ENCODE peak calls at places on chromosomes 12 and 14, in four cellular contexts. V, I, O and Z are unnamed samples.

GRCh38 chr14:27243360-27243759 is 645.5 kb upstream of the NOVA1 start:
- DNase-seq in V (no peak), I (no peak), O (no peak), Z (no peak)

GRCh38 chr12:54024127-54024526 is 4.1 kb upstream of the HOXC6 start:
- DNase-seq in V (no peak), I (no peak), O (no peak), Z (no peak)

GRCh38 chr12:93050026-93050747 is 121.1 kb upstream of the EEA1 start:
- DNase-seq in V (no peak), I (peak; percentile 72), O (no peak), Z (no peak)

GRCh38 chr12:89856431-89856830 is 147.8 kb upstream of the ATP2B1 start:
- DNase-seq in V (no peak), I (peak; percentile 87), O (no peak), Z (no peak)

GRCh38 chr12:95480230-95480629 is 6.3 kb downstream of the METAP2 start:
- DNase-seq in V (no peak), I (no peak), O (no peak), Z (no peak)

GRCh38 chr14:35393826-35394225 is 10.7 kb downstream of the NFKBIA start:
- DNase-seq in V (no peak), I (no peak), O (no peak), Z (no peak)

GRCh38 chr12:57165741-57166140 is 18.3 kb upstream of the LRP1-AS start:
- DNase-seq in V (no peak), I (no peak), O (no peak), Z (no peak)

GRCh38 chr12:5521456-5522325 is 89.8 kb downstream of the NTF3 start:
- DNase-seq in V (no peak), I (no peak), O (no peak), Z (no peak)

GRCh38 chr14:94138256-94138655 is 8.9 kb upstream of the IFI27L2 start:
- DNase-seq in V (no peak), I (no peak), O (no peak), Z (no peak)

GRCh38 chr14:74593241-74593985 is 18.6 kb downstream of the LTBP2 start:
- DNase-seq in V (no peak), I (peak; percentile 59), O (no peak), Z (no peak)

GRCh38 chr14:83909507-83909906 is 1620.4 kb upstream of the FLRT2 start:
- DNase-seq in V (no peak), I (no peak), O (no peak), Z (no peak)

GRCh38 chr12:663293-663871 is at the start of gene NINJ2:
- DNase-seq in V (no peak), I (peak; percentile 34), O (no peak), Z (no peak)

GRCh38 chr12:26153421-26154154 is 28.8 kb upstream of the BHLHE41 start:
- DNase-seq in V (no peak), I (peak; percentile 91), O (no peak), Z (no peak)

GRCh38 chr12:105679982-105680381 is 349.5 kb downstream of the C12orf75 start:
- DNase-seq in V (no peak), I (no peak), O (no peak), Z (no peak)

GRCh38 chr12:132190012-132190755 is 45.9 kb downstream of the NOC4L start:
- DNase-seq in V (peak; percentile 32), I (no peak), O (no peak), Z (no peak)

GRCh38 chr12:71075743-71076142 is 82.1 kb downstream of the TSPAN8 start:
- DNase-seq in V (no peak), I (no peak), O (no peak), Z (no peak)

GRCh38 chr12:85639834-85640233 is 196.4 kb downstream of the RASSF9 start:
- DNase-seq in V (no peak), I (no peak), O (no peak), Z (no peak)

GRCh38 chr12:22787557-22787956 is 162.6 kb downstream of the ETNK1 start:
- DNase-seq in V (no peak), I (peak; percentile 0), O (no peak), Z (no peak)

GRCh38 chr14:51738754-51739153 is 87.0 kb downstream of the FRMD6 start:
- DNase-seq in V (no peak), I (no peak), O (no peak), Z (no peak)

GRCh38 chr12:64669270-64669842 is 59.1 kb downstream of the RASSF3 start:
- DNase-seq in V (peak; percentile 25), I (no peak), O (no peak), Z (no peak)

GRCh38 chr12:8120072-8120713 is 3.2 kb upstream of the CLEC4A start:
- DNase-seq in V (no peak), I (no peak), O (no peak), Z (no peak)

GRCh38 chr14:96904201-96904600 is 107.0 kb downstream of the VRK1 start:
- DNase-seq in V (no peak), I (no peak), O (no peak), Z (no peak)

GRCh38 chr14:103071544-103072251 is 12.3 kb upstream of the LBHD2 start:
- DNase-seq in V (no peak), I (no peak), O (no peak), Z (no peak)

GRCh38 chr14:24806061-24806678 is 172.2 kb upstream of the GZMB start:
- DNase-seq in V (peak; percentile 29), I (peak; percentile 66), O (no peak), Z (no peak)

GRCh38 chr14:41146391-41146790 is 460.3 kb upstream of the LRFN5 start:
- DNase-seq in V (no peak), I (no peak), O (no peak), Z (no peak)

GRCh38 chr14:92513966-92514843 is 624 bp downstream of the RIN3 start:
- DNase-seq in V (no peak), I (peak; percentile 35), O (no peak), Z (no peak)

GRCh38 chr14:66425402-66425801 is 60.8 kb upstream of the CCDC196 start:
- DNase-seq in V (peak; percentile 23), I (no peak), O (no peak), Z (no peak)

GRCh38 chr12:101343893-101344292 is 63.7 kb downstream of the ARL1 start:
- DNase-seq in V (no peak), I (no peak), O (no peak), Z (no peak)

GRCh38 chr14:65170768-65171251 is 68.5 kb upstream of the MAX start:
- DNase-seq in V (peak; percentile 19), I (peak; percentile 87), O (peak; percentile 30), Z (no peak)

GRCh38 chr12:18250313-18250916 is 10.9 kb upstream of the PIK3C2G start:
- DNase-seq in V (no peak), I (peak; percentile 84), O (no peak), Z (no peak)

GRCh38 chr14:63616015-63616414 is 25.7 kb downstream of the WDR89 start:
- DNase-seq in V (no peak), I (peak; percentile 22), O (no peak), Z (no peak)

GRCh38 chr14:95156153-95156764 is 1.1 kb downstream of the DICER1 start:
- DNase-seq in V (no peak), I (peak; percentile 21), O (no peak), Z (no peak)

GRCh38 chr12:52258335-52258901 is 16.0 kb upstream of the KRT86 start:
- DNase-seq in V (no peak), I (peak; percentile 51), O (no peak), Z (no peak)

GRCh38 chr14:104290058-104290667 is 151.8 kb downstream of the KIF26A start:
- DNase-seq in V (no peak), I (no peak), O (no peak), Z (no peak)

GRCh38 chr12:75337905-75338304 is 3.4 kb downstream of the GLIPR1L1 start:
- DNase-seq in V (no peak), I (no peak), O (no peak), Z (no peak)

GRCh38 chr12:71565568-71565967 is 98.1 kb downstream of the ZFC3H1 start:
- DNase-seq in V (no peak), I (no peak), O (no peak), Z (no peak)

GRCh38 chr14:101196795-101197590 is 293.5 kb upstream of the RTL1 start:
- DNase-seq in V (no peak), I (no peak), O (no peak), Z (peak; percentile 30)

GRCh38 chr12:126998747-126999285 is 1268.2 kb upstream of the TMEM132C start:
- DNase-seq in V (no peak), I (no peak), O (no peak), Z (no peak)

GRCh38 chr12:108356902-108357806 is 18.0 kb upstream of the CMKLR1 start:
- DNase-seq in V (no peak), I (no peak), O (no peak), Z (no peak)

GRCh38 chr12:20024194-20024593 is 344.1 kb upstream of the PDE3A start:
- DNase-seq in V (no peak), I (peak; percentile 88), O (no peak), Z (no peak)